ENCODE peak calls at places on chromosomes 7 and 10, in five cellular contexts. W, O, X, S and T are unnamed samples.

GRCh38 chr10:103197891-103198290 is 4.8 kb upstream of the NT5C2 start:
- DNase-seq in W (no peak), O (no peak), X (no peak), S (no peak), T (no peak)

GRCh38 chr7:144384071-144384470 is 19.4 kb downstream of the NOBOX start:
- DNase-seq in W (no peak), O (no peak), X (no peak), S (no peak), T (no peak)

GRCh38 chr10:48467669-48468068 is 137.2 kb downstream of the ARHGAP22 start:
- DNase-seq in W (no peak), O (no peak), X (no peak), S (no peak), T (no peak)

GRCh38 chr7:109284943-109285342 is 715.3 kb downstream of the DNAJB9 start:
- DNase-seq in W (no peak), O (no peak), X (no peak), S (no peak), T (no peak)

GRCh38 chr7:116527521-116527920 is 2.7 kb downstream of the CAV1 start:
- DNase-seq in W (no peak), O (no peak), X (no peak), S (no peak), T (no peak)

GRCh38 chr10:4285121-4285520 is 500.1 kb upstream of the KLF6 start:
- DNase-seq in W (no peak), O (no peak), X (no peak), S (no peak), T (no peak)

GRCh38 chr10:21705828-21706176 is 171.8 kb downstream of the MLLT10 start:
- DNase-seq in W (no peak), O (no peak), X (no peak), S (no peak), T (no peak)

GRCh38 chr7:106779877-106780276 is 85.2 kb upstream of the PIK3CG start:
- DNase-seq in W (no peak), O (no peak), X (no peak), S (no peak), T (no peak)

GRCh38 chr7:4610768-4611467 is 71.2 kb upstream of the FOXK1 start:
- DNase-seq in W (peak; percentile 32), O (peak; percentile 78), X (peak; percentile 76), S (peak; percentile 69), T (peak; percentile 57)

GRCh38 chr7:94395141-94396041 is 696 bp downstream of the COL1A2 start:
- DNase-seq in W (peak; percentile 79), O (peak; percentile 79), X (peak; percentile 48), S (peak; percentile 26), T (peak; percentile 18)